ENCODE peak calls at places on chromosomes 4 and X, in five cellular contexts. One of them, this sample, is unnamed.

GRCh38 chr4:77473509-77473908 is 132.1 kb upstream of the CXCL13 start:
- DNase-seq in left lung: no peak
- DNase-seq in AG08395: no peak
- DNase-seq in NCI-H1092 treated with DMSO at 0.1 percent for 48 hours: no peak
- DNase-seq in stimulated activated naive CD8-positive, alpha-beta T cell treated with anti-CD3 and anti-CD28 coated beads, Interleukin-15, amount 100 ng/mL, for 72 hours: no peak
- DNase-seq in this sample: no peak

GRCh38 chr4:159010563-159011260 is 92.2 kb upstream of the RAPGEF2 start:
- DNase-seq in left lung: peak
- DNase-seq in stimulated activated naive CD8-positive, alpha-beta T cell treated with anti-CD3 and anti-CD28 coated beads, Interleukin-15, amount 100 ng/mL, for 72 hours: no peak
- DNase-seq in AG08395: peak
- DNase-seq in NCI-H1092 treated with DMSO at 0.1 percent for 48 hours: peak
- DNase-seq in this sample: peak

GRCh38 chr4:56512166-56512565 is 6.6 kb downstream of the ARL9 start:
- DNase-seq in NCI-H1092 treated with DMSO at 0.1 percent for 48 hours: no peak
- DNase-seq in AG08395: peak
- DNase-seq in left lung: no peak
- DNase-seq in stimulated activated naive CD8-positive, alpha-beta T cell treated with anti-CD3 and anti-CD28 coated beads, Interleukin-15, amount 100 ng/mL, for 72 hours: no peak
- DNase-seq in this sample: no peak

GRCh38 chr4:40254961-40255721 is 58.3 kb downstream of the RHOH start:
- DNase-seq in left lung: no peak
- DNase-seq in AG08395: peak
- DNase-seq in stimulated activated naive CD8-positive, alpha-beta T cell treated with anti-CD3 and anti-CD28 coated beads, Interleukin-15, amount 100 ng/mL, for 72 hours: peak
- DNase-seq in NCI-H1092 treated with DMSO at 0.1 percent for 48 hours: no peak
- DNase-seq in this sample: no peak

GRCh38 chrX:23931149-23931604 is 23.4 kb downstream of the CXorf58 start:
- DNase-seq in NCI-H1092 treated with DMSO at 0.1 percent for 48 hours: no peak
- DNase-seq in AG08395: no peak
- DNase-seq in left lung: no peak
- DNase-seq in stimulated activated naive CD8-positive, alpha-beta T cell treated with anti-CD3 and anti-CD28 coated beads, Interleukin-15, amount 100 ng/mL, for 72 hours: no peak
- DNase-seq in this sample: no peak

GRCh38 chrX:49186125-49187027 is at the start of gene PRICKLE3:
- DNase-seq in left lung: peak
- DNase-seq in NCI-H1092 treated with DMSO at 0.1 percent for 48 hours: peak
- DNase-seq in AG08395: peak
- DNase-seq in stimulated activated naive CD8-positive, alpha-beta T cell treated with anti-CD3 and anti-CD28 coated beads, Interleukin-15, amount 100 ng/mL, for 72 hours: peak
- DNase-seq in this sample: no peak

GRCh38 chr4:147547314-147548056 is 66.6 kb downstream of the EDNRA start:
- DNase-seq in left lung: no peak
- DNase-seq in NCI-H1092 treated with DMSO at 0.1 percent for 48 hours: no peak
- DNase-seq in stimulated activated naive CD8-positive, alpha-beta T cell treated with anti-CD3 and anti-CD28 coated beads, Interleukin-15, amount 100 ng/mL, for 72 hours: no peak
- DNase-seq in AG08395: peak
- DNase-seq in this sample: no peak

GRCh38 chrX:13110427-13111324 is 66.3 kb upstream of the FAM9C start:
- DNase-seq in AG08395: peak
- DNase-seq in stimulated activated naive CD8-positive, alpha-beta T cell treated with anti-CD3 and anti-CD28 coated beads, Interleukin-15, amount 100 ng/mL, for 72 hours: no peak
- DNase-seq in NCI-H1092 treated with DMSO at 0.1 percent for 48 hours: no peak
- DNase-seq in left lung: no peak
- DNase-seq in this sample: peak

GRCh38 chr4:25862411-25863346 is at the start of gene SEL1L3:
- DNase-seq in left lung: peak
- DNase-seq in stimulated activated naive CD8-positive, alpha-beta T cell treated with anti-CD3 and anti-CD28 coated beads, Interleukin-15, amount 100 ng/mL, for 72 hours: peak
- DNase-seq in AG08395: peak
- DNase-seq in NCI-H1092 treated with DMSO at 0.1 percent for 48 hours: peak
- DNase-seq in this sample: no peak

GRCh38 chr4:84677093-84677492 is 94.2 kb downstream of the CDS1 start:
- DNase-seq in stimulated activated naive CD8-positive, alpha-beta T cell treated with anti-CD3 and anti-CD28 coated beads, Interleukin-15, amount 100 ng/mL, for 72 hours: no peak
- DNase-seq in NCI-H1092 treated with DMSO at 0.1 percent for 48 hours: no peak
- DNase-seq in left lung: no peak
- DNase-seq in AG08395: no peak
- DNase-seq in this sample: no peak

This sample was measured in midbrain.